ENCODE peak calls at places on chromosomes 7 and 10, in six cellular contexts. K is ovary, L is prostate gland, O is transverse colon, D is left lung, Q is IMR-90. E is an unnamed sample. For H3K9me3, the result is how much of the 10 kb centered on the place peaks cover.

GRCh38 chr7:73329861-73330581 is 2.1 kb downstream of the FKBP6 start:
- DNase-seq in K (no peak), L (no peak), O (no peak), D (no peak), Q (peak), E (no peak)

GRCh38 chr10:62502995-62503613 is 128.9 kb downstream of the ZNF365 start:
- DNase-seq in K (no peak), L (no peak), O (no peak), D (no peak), Q (no peak), E (no peak)

GRCh38 chr7:144738708-144739314 is 97.0 kb downstream of the TPK1 start:
- DNase-seq in K (no peak), L (peak), O (no peak), D (no peak), Q (no peak), E (no peak)

GRCh38 chr7:102319671-102320070 is 33.0 kb downstream of the SH2B2 start:
- DNase-seq in K (no peak), L (no peak), O (no peak), D (no peak), Q (no peak), E (no peak)

GRCh38 chr7:154875297-154875696 is 127.6 kb downstream of the PAXIP1 start:
- DNase-seq in K (no peak), L (no peak), O (no peak), D (no peak), Q (no peak), E (no peak)

GRCh38 chr7:66597472-66597871 is 31.2 kb upstream of the KCTD7 start:
- DNase-seq in K (no peak), L (no peak), O (no peak), D (no peak), Q (no peak), E (no peak)

GRCh38 chr7:47573758-47574472 is 8.0 kb downstream of the TNS3 start:
- DNase-seq in K (peak), L (no peak), O (no peak), D (no peak), Q (peak), E (no peak)

GRCh38 chr10:132335189-132336063 is 3.4 kb downstream of the LRRC27 start:
- DNase-seq in K (no peak), L (no peak), O (peak), D (no peak), Q (no peak), E (no peak)

GRCh38 chr10:128209862-128210214 is 83.6 kb upstream of the MKI67 start:
- DNase-seq in K (no peak), L (no peak), O (no peak), D (peak), Q (no peak), E (no peak)

GRCh38 chr7:128742206-128742605 is 3.0 kb downstream of the CALU start:
- DNase-seq in K (no peak), L (no peak), O (no peak), D (no peak), Q (peak), E (no peak)

GRCh38 chr10:110414563-110415309 is 83.0 kb upstream of the DUSP5 start:
- DNase-seq in K (no peak), L (no peak), O (peak), D (no peak), Q (no peak), E (no peak)

GRCh38 chr10:83961620-83962019 is 177.7 kb upstream of the GHITM start:
- DNase-seq in K (no peak), L (no peak), O (no peak), D (no peak), Q (no peak), E (no peak)

GRCh38 chr7:100641463-100641859 is at the start of gene TFR2:
- DNase-seq in K (no peak), L (no peak), O (no peak), D (no peak), Q (no peak), E (no peak)

GRCh38 chr7:118872568-118872967 is 648.1 kb downstream of the ANKRD7 start:
- DNase-seq in K (no peak), L (peak), O (no peak), D (no peak), Q (no peak), E (no peak)

GRCh38 chr10:84783386-84783785 is 455.0 kb downstream of the CCSER2 start:
- DNase-seq in K (no peak), L (no peak), O (no peak), D (no peak), Q (no peak), E (peak)

GRCh38 chr7:87316846-87317545 is 28.5 kb upstream of the CROT start:
- DNase-seq in K (no peak), L (peak), O (no peak), D (no peak), Q (peak), E (no peak)

GRCh38 chr10:72126184-72126871 is 38.0 kb upstream of the SPOCK2 start:
- DNase-seq in K (no peak), L (no peak), O (no peak), D (no peak), Q (peak), E (no peak)

GRCh38 chr7:96127746-96128145 is 194.2 kb downstream of the SLC25A13 start:
- DNase-seq in K (no peak), L (no peak), O (no peak), D (no peak), Q (no peak), E (no peak)

GRCh38 chr7:150657526-150657925 is 25.3 kb upstream of the GIMAP6 start:
- DNase-seq in K (no peak), L (no peak), O (no peak), D (no peak), Q (no peak), E (no peak)

GRCh38 chr10:17383801-17384445 is 70.5 kb downstream of the ST8SIA6 start:
- DNase-seq in K (no peak), L (no peak), O (no peak), D (no peak), Q (no peak), E (no peak)

GRCh38 chr10:20302033-20302432 is 485.8 kb downstream of the PLXDC2 start:
- DNase-seq in K (no peak), L (no peak), O (no peak), D (no peak), Q (no peak), E (no peak)

GRCh38 chr7:137935849-137936508 is 65.9 kb downstream of the CREB3L2 start:
- DNase-seq in K (no peak), L (no peak), O (peak), D (no peak), Q (no peak), E (no peak)

GRCh38 chr7:98930464-98930863 is 52.1 kb downstream of the TRRAP start:
- DNase-seq in K (no peak), L (no peak), O (peak), D (no peak), Q (no peak), E (no peak)

GRCh38 chr7:157686285-157686894 is 349.6 kb downstream of the DNAJB6 start:
- DNase-seq in K (no peak), L (no peak), O (no peak), D (no peak), Q (no peak), E (no peak)

GRCh38 chr10:34830527-34830926 is 15.4 kb upstream of the PARD3 start:
- DNase-seq in K (no peak), L (no peak), O (no peak), D (no peak), Q (no peak), E (no peak)

GRCh38 chr10:68247931-68248330 is 16.0 kb upstream of the ATOH7 start:
- DNase-seq in K (no peak), L (no peak), O (no peak), D (no peak), Q (no peak), E (no peak)

GRCh38 chr10:15244635-15245197 is 76.2 kb upstream of the NMT2 start:
- DNase-seq in K (no peak), L (no peak), O (no peak), D (no peak), Q (no peak), E (no peak)

GRCh38 chr7:131040467-131040932 is 287.2 kb upstream of the MKLN1 start:
- DNase-seq in K (peak), L (peak), O (peak), D (no peak), Q (peak), E (no peak)

GRCh38 chr10:124565565-124566221 is 104.1 kb downstream of the LHPP start:
- DNase-seq in K (no peak), L (no peak), O (no peak), D (peak), Q (no peak), E (peak)

GRCh38 chr7:42254217-42254616 is 17.2 kb upstream of the GLI3 start:
- DNase-seq in K (no peak), L (no peak), O (no peak), D (no peak), Q (peak), E (no peak)

GRCh38 chr10:89845541-89846275 is 144.3 kb downstream of the KIF20B start:
- DNase-seq in K (no peak), L (no peak), O (no peak), D (no peak), Q (peak), E (no peak)

GRCh38 chr7:7966141-7966734 is 2.4 kb upstream of the GLCCI1 start:
- DNase-seq in K (no peak), L (no peak), O (no peak), D (no peak), Q (no peak), E (no peak)

GRCh38 chr10:132670546-132670945 is 115.4 kb downstream of the NKX6-2 start:
- DNase-seq in K (peak), L (no peak), O (no peak), D (peak), Q (no peak), E (no peak)

GRCh38 chr10:94111367-94111766 is 117.6 kb downstream of the PLCE1 start:
- DNase-seq in K (no peak), L (no peak), O (no peak), D (no peak), Q (no peak), E (no peak)

GRCh38 chr10:32446701-32447406 is 914 bp downstream of the CCDC7 start:
- DNase-seq in K (no peak), L (no peak), O (no peak), D (no peak), Q (peak), E (no peak)

GRCh38 chr7:14275346-14275745 is 285.9 kb upstream of the ETV1 start:
- DNase-seq in K (no peak), L (no peak), O (no peak), D (no peak), Q (no peak), E (no peak)

GRCh38 chr10:15188629-15189028 is 20.1 kb upstream of the NMT2 start:
- DNase-seq in K (no peak), L (no peak), O (no peak), D (no peak), Q (no peak), E (no peak)

GRCh38 chr10:12369982-12370381 is 20.6 kb downstream of the CAMK1D start:
- DNase-seq in K (no peak), L (no peak), O (no peak), D (no peak), Q (no peak), E (no peak)
- H3K9me3 ChIP-seq in K (under half), L (under half), O (under half), D (under half), Q (under half), E (under half)

GRCh38 chr7:50791921-50792341 is 9.2 kb upstream of the GRB10 start:
- DNase-seq in K (peak), L (peak), O (no peak), D (no peak), Q (peak), E (no peak)
- H3K4me3 ChIP-seq in K (peak), L (peak), O (peak), D (peak), Q (peak), E (peak)

GRCh38 chr7:6559896-6560295 is 8.6 kb upstream of the GRID2IP start:
- DNase-seq in K (no peak), L (no peak), O (no peak), D (no peak), Q (no peak), E (no peak)

GRCh38 chr7:6554848-6555247 is 3.6 kb upstream of the GRID2IP start:
- DNase-seq in K (no peak), L (no peak), O (no peak), D (no peak), Q (no peak), E (no peak)

GRCh38 chr7:6556196-6556595 is 4.9 kb upstream of the GRID2IP start:
- DNase-seq in K (no peak), L (no peak), O (peak), D (no peak), Q (no peak), E (no peak)

GRCh38 chr7:6553460-6554044 is 2.3 kb upstream of the GRID2IP start:
- DNase-seq in K (no peak), L (no peak), O (no peak), D (no peak), Q (no peak), E (no peak)

DNA sequence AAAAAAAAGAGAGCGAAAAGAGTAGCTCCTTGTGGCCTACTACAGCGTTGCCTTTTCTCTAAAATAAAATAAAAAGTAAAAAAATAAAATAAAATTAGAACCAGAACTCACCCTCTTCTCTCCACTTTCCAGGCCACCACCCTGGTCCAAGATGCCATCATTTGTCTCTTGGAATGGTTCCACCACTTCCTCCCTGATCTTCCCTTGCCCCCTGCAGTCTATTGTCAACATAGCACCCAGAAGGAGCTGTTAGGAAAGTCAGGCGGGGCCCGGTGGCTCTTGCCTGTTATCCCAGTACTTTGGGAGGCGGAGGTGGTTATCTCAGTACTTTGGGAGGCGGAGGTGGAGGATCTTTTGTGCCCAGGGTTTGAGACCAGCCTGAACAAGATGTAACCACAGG is 7.6 kb upstream of the GRID2IP start:
- DNase-seq in K (no peak), L (no peak), O (peak), D (no peak), Q (peak), E (no peak)
- TF ChIP-seq CTCF in K (no peak), L (no peak), O (peak), D (no peak), Q (peak), E (no peak)

GRCh38 chr7:6651866-6652445 is 14.8 kb downstream of the ZNF316 start:
- DNase-seq in K (no peak), L (no peak), O (no peak), D (peak), Q (no peak), E (no peak)

GRCh38 chr7:6648815-6649104 is 11.6 kb downstream of the ZNF316 start:
- DNase-seq in K (no peak), L (no peak), O (no peak), D (peak), Q (no peak), E (no peak)

GRCh38 chr7:6650086-6650485 is 13.0 kb downstream of the ZNF316 start:
- DNase-seq in K (no peak), L (no peak), O (no peak), D (peak), Q (no peak), E (no peak)

GRCh38 chr7:6649241-6649961 is 12.3 kb downstream of the ZNF316 start:
- DNase-seq in K (no peak), L (no peak), O (no peak), D (peak), Q (no peak), E (no peak)

GRCh38 chr7:6650521-6651011 is 13.4 kb downstream of the ZNF316 start:
- DNase-seq in K (no peak), L (no peak), O (no peak), D (peak), Q (no peak), E (no peak)
- H3K9me3 ChIP-seq in K (under half), L (under half), O (under half), D (under half), Q (under half), E (under half)

GRCh38 chr7:74633451-74633921 is 24.0 kb upstream of the GTF2I start:
- DNase-seq in K (no peak), L (no peak), O (peak), D (no peak), Q (no peak), E (no peak)

GRCh38 chr7:74625446-74625845 is 32.1 kb upstream of the GTF2I start:
- DNase-seq in K (peak), L (no peak), O (no peak), D (no peak), Q (peak), E (no peak)

GRCh38 chr7:74622228-74622749 is 35.2 kb upstream of the GTF2I start:
- DNase-seq in K (no peak), L (no peak), O (no peak), D (no peak), Q (no peak), E (no peak)

GRCh38 chr7:74623135-74623534 is 34.4 kb upstream of the GTF2I start:
- DNase-seq in K (no peak), L (no peak), O (no peak), D (no peak), Q (no peak), E (no peak)

GRCh38 chr7:74627699-74628411 is 29.7 kb upstream of the GTF2I start:
- DNase-seq in K (peak), L (peak), O (peak), D (no peak), Q (peak), E (peak)
- H3K4me3 ChIP-seq in K (no peak), L (no peak), O (no peak), D (no peak), Q (no peak), E (no peak)